ENCODE peak calls at places on chromosomes 7 and 10, in nine cellular contexts. U, P, Z, L, X, G, F, B and H are unnamed samples.

GRCh38 chr7:45882465-45882810 is 5.8 kb upstream of the IGFBP1 start:
- DNase-seq in U (no peak), P (no peak), Z (no peak), L (no peak), X (no peak), G (no peak), F (no peak), B (no peak), H (no peak)

GRCh38 chr10:30832727-30833624 is 198.7 kb downstream of the ZNF438 start:
- DNase-seq in U (no peak), P (no peak), Z (no peak), L (no peak), X (no peak), G (no peak), F (no peak), B (no peak), H (no peak)

GRCh38 chr10:69938541-69938991 is 114.1 kb upstream of the MACROH2A2 start:
- DNase-seq in U (no peak), P (no peak), Z (no peak), L (no peak), X (no peak), G (no peak), F (no peak), B (no peak), H (peak)

GRCh38 chr7:27048438-27048837 is 47.4 kb downstream of the HOXA1 start:
- DNase-seq in U (no peak), P (no peak), Z (no peak), L (no peak), X (no peak), G (no peak), F (no peak), B (no peak), H (no peak)

GRCh38 chr10:69752491-69752890 is 49.2 kb upstream of the COL13A1 start:
- DNase-seq in U (no peak), P (peak), Z (no peak), L (no peak), X (no peak), G (no peak), F (peak), B (no peak), H (no peak)

GRCh38 chr10:109861051-109861450 is 62.3 kb downstream of the XPNPEP1 start:
- DNase-seq in U (no peak), P (no peak), Z (no peak), L (no peak), X (no peak), G (no peak), F (no peak), B (no peak), H (no peak)

GRCh38 chr10:123649672-123650071 is 16.5 kb upstream of the GPR26 start:
- DNase-seq in U (no peak), P (no peak), Z (no peak), L (no peak), X (no peak), G (no peak), F (no peak), B (no peak), H (no peak)

GRCh38 chr7:31101544-31101943 is 49.4 kb downstream of the ADCYAP1R1 start:
- DNase-seq in U (no peak), P (no peak), Z (no peak), L (no peak), X (no peak), G (no peak), F (no peak), B (no peak), H (no peak)

GRCh38 chr10:117980216-117980615 is 66.5 kb downstream of the RAB11FIP2 start:
- DNase-seq in U (no peak), P (no peak), Z (no peak), L (peak), X (no peak), G (no peak), F (no peak), B (no peak), H (no peak)